ENCODE peak calls at places on chromosome 4, in ten cellular contexts. O is activated T-cell treated with anti-CD3 and anti-CD28 coated beads for 1 hour; W is activated effector memory CD4-positive, alpha-beta T cell treated with Interleukin-2 at 50 U/mL for 16 hours; D is stimulated activated CD4-positive, alpha-beta T cell treated with anti-CD3 and anti-CD28 coated beads, Interleukin-4, amount 100 ng/mL, for 48 hours; J is nephron progenitor cell; L is brain microvascular endothelial cell; V is astrocyte of the cerebellum; N is NCI-H774; H is MCF 10A; T is A673. Q is an unnamed sample.

GRCh38 chr4:183429489-183429888 is 14.9 kb upstream of the CDKN2AIP start:
- DNase-seq in O (no peak), W (no peak), D (no peak), J (no peak), L (no peak), V (no peak), N (no peak), H (no peak), T (no peak), Q (no peak)

GRCh38 chr4:25535278-25535677 is 120.4 kb upstream of the SLC34A2 start:
- DNase-seq in O (no peak), W (no peak), D (no peak), J (peak), L (no peak), V (no peak), N (no peak), H (no peak), T (peak), Q (no peak)

GRCh38 chr4:168587326-168588125 is 90.7 kb downstream of the PALLD start:
- DNase-seq in O (no peak), W (no peak), D (no peak), J (no peak), L (peak), V (peak), N (no peak), H (peak), T (no peak), Q (no peak)

GRCh38 chr4:11623726-11624037 is 195.0 kb upstream of the HS3ST1 start:
- DNase-seq in O (peak), W (no peak), D (no peak), J (no peak), L (no peak), V (no peak), N (peak), H (peak), T (no peak), Q (no peak)

GRCh38 chr4:95165926-95166524 is 382.7 kb downstream of the UNC5C start:
- DNase-seq in O (no peak), W (no peak), D (no peak), J (peak), L (peak), V (peak), N (peak), H (peak), T (peak), Q (peak)

GRCh38 chr4:65791807-65792308 is 121.6 kb upstream of the EPHA5 start:
- DNase-seq in O (no peak), W (no peak), D (no peak), J (no peak), L (peak), V (peak), N (no peak), H (peak), T (peak), Q (no peak)

GRCh38 chr4:30838346-30838745 is 118.2 kb downstream of the PCDH7 start:
- DNase-seq in O (no peak), W (no peak), D (no peak), J (no peak), L (no peak), V (no peak), N (no peak), H (no peak), T (no peak), Q (no peak)

GRCh38 chr4:185101354-185101890 is 41.6 kb upstream of the SLC25A4 start:
- DNase-seq in O (no peak), W (no peak), D (no peak), J (no peak), L (no peak), V (no peak), N (no peak), H (no peak), T (no peak), Q (no peak)

Q was measured in CD8-positive, alpha-beta memory T cell.